ENCODE peak calls at places on chromosomes 16 and 17, in seven cellular contexts. Q is right cardiac atrium; R is psoas muscle; N is CD8-positive, alpha-beta memory T cell; Z is adipocyte; I is esophagus squamous epithelium; D is Panc1. G is an unnamed sample. For H3K27me3, the result is how much of the 10 kb centered on the place peaks cover.

GRCh38 chr17:69760562-69760961 is 314.5 kb upstream of the KCNJ16 start:
- DNase-seq in Q (no peak), R (no peak), N (no peak), Z (no peak), I (no peak), D (no peak), G (no peak)

GRCh38 chr16:56203052-56203451 is 11.8 kb downstream of the GNAO1 start:
- DNase-seq in Q (peak), R (peak), N (peak), Z (no peak), I (no peak), D (no peak), G (peak)

GRCh38 chr16:50902457-50902856 is 160.6 kb downstream of the CYLD start:
- DNase-seq in Q (no peak), R (no peak), N (no peak), Z (no peak), I (no peak), D (no peak), G (no peak)

GRCh38 chr17:74432484-74433391 is 850 bp downstream of the GPRC5C start:
- DNase-seq in Q (peak), R (no peak), N (no peak), Z (no peak), I (no peak), D (no peak), G (no peak)

GRCh38 chr16:67027046-67027445 is 1.9 kb upstream of the CBFB start:
- DNase-seq in Q (no peak), R (no peak), N (no peak), Z (no peak), I (no peak), D (no peak), G (no peak)

GRCh38 chr16:23848958-23849357 is 13.2 kb downstream of the PRKCB start:
- DNase-seq in Q (no peak), R (no peak), N (no peak), Z (no peak), I (no peak), D (no peak), G (no peak)

GRCh38 chr16:15958703-15959348 is 9.4 kb downstream of the ABCC1 start:
- DNase-seq in Q (no peak), R (no peak), N (no peak), Z (no peak), I (no peak), D (no peak), G (no peak)

GRCh38 chr17:30970757-30971567 is at the start of gene RNF135:
- DNase-seq in Q (peak), R (peak), N (peak), Z (peak), I (no peak), D (no peak), G (peak)

GRCh38 chr17:66268247-66268927 is 34.0 kb upstream of the PRKCA start:
- DNase-seq in Q (no peak), R (no peak), N (no peak), Z (peak), I (no peak), D (no peak), G (no peak)

GRCh38 chr17:2253768-2254406 is 49.7 kb downstream of the SMG6 start:
- DNase-seq in Q (no peak), R (no peak), N (no peak), Z (no peak), I (no peak), D (no peak), G (no peak)

GRCh38 chr16:3762080-3762750 is 44.9 kb upstream of the TRAP1 start:
- DNase-seq in Q (no peak), R (no peak), N (no peak), Z (no peak), I (no peak), D (no peak), G (no peak)

GRCh38 chr16:84950906-84951305 is 60.4 kb downstream of the ZDHHC7 start:
- DNase-seq in Q (peak), R (no peak), N (no peak), Z (no peak), I (no peak), D (no peak), G (no peak)

GRCh38 chr16:72050769-72051464 is 3.4 kb upstream of the HP start:
- DNase-seq in Q (peak), R (peak), N (no peak), Z (peak), I (no peak), D (no peak), G (no peak)

GRCh38 chr16:81127051-81127450 is 30.9 kb upstream of the GCSH start:
- DNase-seq in Q (no peak), R (no peak), N (no peak), Z (peak), I (no peak), D (no peak), G (no peak)

GRCh38 chr16:55411231-55411630 is 67.8 kb upstream of the MMP2 start:
- DNase-seq in Q (no peak), R (no peak), N (no peak), Z (no peak), I (no peak), D (no peak), G (no peak)

GRCh38 chr17:77756028-77756427 is 202.5 kb upstream of the TNRC6C start:
- DNase-seq in Q (no peak), R (no peak), N (no peak), Z (no peak), I (no peak), D (no peak), G (no peak)

GRCh38 chr17:81060416-81060815 is 25.5 kb downstream of the BAIAP2 start:
- DNase-seq in Q (no peak), R (no peak), N (no peak), Z (no peak), I (no peak), D (no peak), G (no peak)
- H3K27me3 ChIP-seq in Q (under half), R (under half), N (under half), Z (under half), I (under half), D (under half), G (under half)

DNA sequence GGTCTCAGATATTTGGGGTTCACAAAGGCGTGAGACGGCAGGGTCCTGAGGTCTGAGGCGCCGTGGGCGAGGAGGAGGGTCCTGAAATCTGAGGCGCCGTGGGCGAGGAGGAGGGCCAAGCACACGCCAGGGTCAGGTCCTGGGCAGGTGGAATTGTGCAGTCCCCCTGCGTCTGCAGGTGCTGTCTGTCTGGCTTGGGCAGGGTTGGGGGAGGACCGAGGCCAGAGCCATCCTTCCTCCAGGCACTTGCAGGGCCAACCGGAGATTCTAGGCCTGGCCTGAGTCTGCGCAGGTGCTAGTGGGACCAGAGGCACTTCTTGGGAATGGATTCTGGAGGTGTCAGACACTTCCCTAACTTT is 2.4 kb upstream of the APRT start:
- DNase-seq in Q (no peak), R (no peak), N (no peak), Z (no peak), I (no peak), D (no peak), G (no peak)
- H3K27me3 ChIP-seq in Q (under half), R (under half), N (under half), Z (under half), I (under half), D (under half), G (under half)

DNA sequence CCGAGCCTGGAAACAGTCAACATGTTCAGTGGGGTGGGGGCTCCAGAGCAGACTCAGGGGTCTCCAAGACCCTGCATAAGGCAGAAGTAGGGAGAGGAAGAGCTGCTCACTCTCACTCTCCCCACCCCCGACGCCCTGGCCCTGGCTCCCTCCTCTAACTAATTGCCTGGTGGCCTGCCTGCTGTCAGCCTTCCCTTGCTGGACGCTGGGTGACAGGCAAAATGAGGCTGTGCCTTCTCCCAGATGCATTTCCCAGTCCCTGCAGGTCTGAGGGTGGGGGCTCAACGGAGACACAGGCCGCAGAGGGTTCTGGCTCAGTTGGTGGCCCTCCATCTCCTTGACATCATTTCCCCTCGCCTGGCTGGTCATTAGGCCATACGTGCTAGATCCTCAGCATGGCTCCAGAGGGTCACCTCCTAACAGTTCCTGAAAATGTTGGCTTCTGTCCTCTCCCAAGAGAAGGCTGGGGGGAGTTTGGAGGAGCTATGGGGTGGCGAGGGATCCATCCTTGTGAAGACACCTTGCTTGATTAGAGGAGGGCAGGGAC is 1.4 kb downstream of the FMNL1 start:
- DNase-seq in Q (peak), R (no peak), N (no peak), Z (no peak), I (no peak), D (no peak), G (no peak)
- H3K27me3 ChIP-seq in Q (under half), R (under half), N (under half), Z (under half), I (under half), D (under half), G (under half)

GRCh38 chr17:48563867-48564199 is 14.3 kb downstream of the HOXB4 start:
- DNase-seq in Q (no peak), R (no peak), N (no peak), Z (no peak), I (no peak), D (no peak), G (no peak)
- H3K27me3 ChIP-seq in Q (under half), R (under half), N (under half), Z (under half), I (under half), D (under half), G (under half)